ENCODE peak calls at places on chromosome X, in five cellular contexts. R is ELF-1, U is COLO829, G is GM18507, V is GM12891. M is an unnamed sample.

GRCh38 chrX:86946569-86946968 is 571.0 kb upstream of the KLHL4 start:
- DNase-seq in R (no peak), U (peak; percentile 17), G (no peak), V (peak; percentile 1), M (no peak)

GRCh38 chrX:130771230-130771629 is 131.8 kb downstream of the ENOX2 start:
- DNase-seq in R (no peak), U (no peak), G (no peak), V (no peak), M (no peak)

GRCh38 chrX:48676893-48677270 is 6.7 kb upstream of the WAS start:
- DNase-seq in R (no peak), U (no peak), G (no peak), V (no peak), M (no peak)

GRCh38 chrX:110394653-110395052 is 36.0 kb downstream of the RTL9 start:
- DNase-seq in R (peak; percentile 53), U (peak; percentile 54), G (no peak), V (no peak), M (no peak)

GRCh38 chrX:15497865-15498264 is 2.7 kb upstream of the BMX start:
- DNase-seq in R (peak; percentile 71), U (peak; percentile 60), G (peak; percentile 5), V (peak; percentile 15), M (peak; percentile 36)

GRCh38 chrX:23012636-23013035 is 12.9 kb downstream of the DDX53 start:
- DNase-seq in R (no peak), U (no peak), G (no peak), V (no peak), M (no peak)

GRCh38 chrX:119617511-119618164 is 11.4 kb upstream of the NKRF start:
- DNase-seq in R (no peak), U (no peak), G (no peak), V (no peak), M (no peak)

GRCh38 chrX:38612281-38612680 is 50.9 kb downstream of the TSPAN7 start:
- DNase-seq in R (no peak), U (no peak), G (no peak), V (no peak), M (no peak)

GRCh38 chrX:70455366-70456202 is 10.9 kb downstream of the DLG3 start:
- DNase-seq in R (peak; percentile 86), U (no peak), G (no peak), V (no peak), M (no peak)

GRCh38 chrX:121405826-121406225 is 358.4 kb downstream of the GLUD2 start:
- DNase-seq in R (peak; percentile 68), U (no peak), G (no peak), V (no peak), M (no peak)

GRCh38 chrX:119885554-119886428 is 9.9 kb upstream of the AKAP14 start:
- DNase-seq in R (peak; percentile 16), U (peak; percentile 52), G (no peak), V (no peak), M (no peak)

GRCh38 chrX:19283597-19284339 is 60.0 kb upstream of the PDHA1 start:
- DNase-seq in R (no peak), U (no peak), G (no peak), V (no peak), M (no peak)

GRCh38 chrX:150062292-150063137 is 124.2 kb upstream of the EOLA2 start:
- DNase-seq in R (no peak), U (peak; percentile 25), G (no peak), V (no peak), M (no peak)

GRCh38 chrX:108312938-108313337 is 125.3 kb downstream of the COL4A6 start:
- DNase-seq in R (peak; percentile 89), U (peak; percentile 22), G (no peak), V (no peak), M (no peak)

GRCh38 chrX:119008122-119008744 is 33.8 kb downstream of the LONRF3 start:
- DNase-seq in R (peak; percentile 15), U (peak; percentile 56), G (no peak), V (no peak), M (peak; percentile 13)

GRCh38 chrX:36909584-36909983 is 98.6 kb upstream of the FAM47C start:
- DNase-seq in R (no peak), U (no peak), G (no peak), V (no peak), M (no peak)

GRCh38 chrX:105608745-105609144 is 213.6 kb upstream of the NRK start:
- DNase-seq in R (no peak), U (no peak), G (no peak), V (no peak), M (no peak)

GRCh38 chrX:107978707-107979307 is 3.4 kb downstream of the TEX13B start:
- DNase-seq in R (peak; percentile 56), U (no peak), G (no peak), V (no peak), M (no peak)

GRCh38 chrX:118226060-118226428 is 109.4 kb upstream of the KLHL13 start:
- DNase-seq in R (no peak), U (peak; percentile 37), G (no peak), V (no peak), M (no peak)

GRCh38 chrX:140318306-140318705 is 186.6 kb downstream of the SOX3 start:
- DNase-seq in R (no peak), U (peak; percentile 2), G (no peak), V (no peak), M (no peak)

GRCh38 chrX:9339603-9340569 is 125.0 kb upstream of the TBL1X start:
- DNase-seq in R (peak; percentile 71), U (no peak), G (no peak), V (no peak), M (no peak)

GRCh38 chrX:75327607-75328006 is 53.7 kb downstream of the UPRT start:
- DNase-seq in R (no peak), U (no peak), G (no peak), V (no peak), M (no peak)

GRCh38 chrX:125203737-125204578 is 115.7 kb upstream of the TEX13C start:
- DNase-seq in R (peak; percentile 83), U (peak; percentile 12), G (no peak), V (no peak), M (no peak)

GRCh38 chrX:17803449-17803848 is 57.6 kb downstream of the RAI2 start:
- DNase-seq in R (no peak), U (no peak), G (no peak), V (no peak), M (no peak)

M was measured in CD4-positive, alpha-beta T cell.